ENCODE peak calls at places on chromosomes 7 and 10, in seven cellular contexts. T is NB4; P is cardiac muscle cell; J is epithelial cell of esophagus; H is CD8-positive, alpha-beta T cell; N is fibroblast of mammary gland; M is foreskin fibroblast. Z is an unnamed sample.
A peak's percentile ranks its signal among the peaks of the same experiment; 100 is the strongest.

GRCh38 chr10:20870839-20871238 is 26.3 kb downstream of the NEBL start:
- DNase-seq in T (no peak), P (no peak), J (no peak), H (no peak), N (peak; percentile 68), M (peak; percentile 12), Z (no peak)

GRCh38 chr7:150335101-150335773 is 6.2 kb downstream of the RARRES2 start:
- DNase-seq in T (no peak), P (peak; percentile 90), J (no peak), H (no peak), N (peak; percentile 66), M (no peak), Z (no peak)

GRCh38 chr7:131521651-131522163 is 34.7 kb downstream of the PODXL start:
- DNase-seq in T (no peak), P (no peak), J (peak; percentile 29), H (no peak), N (no peak), M (no peak), Z (no peak)

GRCh38 chr7:5681423-5681822 is 100.0 kb downstream of the RNF216 start:
- DNase-seq in T (peak; percentile 25), P (no peak), J (no peak), H (no peak), N (no peak), M (no peak), Z (no peak)

GRCh38 chr10:133359972-133360610 is 2.3 kb upstream of the FUOM start:
- DNase-seq in T (no peak), P (no peak), J (no peak), H (no peak), N (no peak), M (no peak), Z (peak; percentile 72)

GRCh38 chr7:90595801-90596683 is at the start of gene CDK14:
- DNase-seq in T (peak; percentile 96), P (peak; percentile 82), J (peak; percentile 77), H (peak; percentile 8), N (peak; percentile 55), M (peak; percentile 63), Z (no peak)

GRCh38 chr7:97844036-97844435 is 28.2 kb downstream of the ASNS start:
- DNase-seq in T (peak; percentile 32), P (no peak), J (no peak), H (no peak), N (peak; percentile 24), M (no peak), Z (no peak)

GRCh38 chr10:4234661-4235060 is 449.7 kb upstream of the KLF6 start:
- DNase-seq in T (peak; percentile 94), P (peak; percentile 68), J (no peak), H (peak; percentile 35), N (no peak), M (no peak), Z (no peak)

GRCh38 chr10:132881186-132881920 is 61.0 kb downstream of the CFAP46 start:
- DNase-seq in T (no peak), P (no peak), J (no peak), H (no peak), N (no peak), M (no peak), Z (no peak)

GRCh38 chr10:49418328-49418727 is 22.4 kb upstream of the DRGX start:
- DNase-seq in T (no peak), P (no peak), J (no peak), H (no peak), N (no peak), M (no peak), Z (no peak)
- H3K4me3 ChIP-seq in T (no peak overlapping the region), P (no peak overlapping the region), J (no peak overlapping the region), H (no peak overlapping the region), N (no peak overlapping the region), M (no peak overlapping the region), Z (no peak overlapping the region)

GRCh38 chr10:76309744-76310441 is 878.5 kb downstream of the LRMDA start:
- DNase-seq in T (no peak), P (peak; percentile 28), J (no peak), H (no peak), N (peak; percentile 25), M (no peak), Z (no peak)

GRCh38 chr10:76308946-76309529 is 877.6 kb downstream of the LRMDA start:
- DNase-seq in T (no peak), P (no peak), J (no peak), H (no peak), N (no peak), M (no peak), Z (no peak)

GRCh38 chr10:76315240-76315639 is 883.8 kb downstream of the LRMDA start:
- DNase-seq in T (no peak), P (no peak), J (no peak), H (no peak), N (no peak), M (no peak), Z (no peak)

GRCh38 chr10:76310681-76311080 is 879.3 kb downstream of the LRMDA start:
- DNase-seq in T (no peak), P (no peak), J (no peak), H (no peak), N (no peak), M (no peak), Z (no peak)

DNA sequence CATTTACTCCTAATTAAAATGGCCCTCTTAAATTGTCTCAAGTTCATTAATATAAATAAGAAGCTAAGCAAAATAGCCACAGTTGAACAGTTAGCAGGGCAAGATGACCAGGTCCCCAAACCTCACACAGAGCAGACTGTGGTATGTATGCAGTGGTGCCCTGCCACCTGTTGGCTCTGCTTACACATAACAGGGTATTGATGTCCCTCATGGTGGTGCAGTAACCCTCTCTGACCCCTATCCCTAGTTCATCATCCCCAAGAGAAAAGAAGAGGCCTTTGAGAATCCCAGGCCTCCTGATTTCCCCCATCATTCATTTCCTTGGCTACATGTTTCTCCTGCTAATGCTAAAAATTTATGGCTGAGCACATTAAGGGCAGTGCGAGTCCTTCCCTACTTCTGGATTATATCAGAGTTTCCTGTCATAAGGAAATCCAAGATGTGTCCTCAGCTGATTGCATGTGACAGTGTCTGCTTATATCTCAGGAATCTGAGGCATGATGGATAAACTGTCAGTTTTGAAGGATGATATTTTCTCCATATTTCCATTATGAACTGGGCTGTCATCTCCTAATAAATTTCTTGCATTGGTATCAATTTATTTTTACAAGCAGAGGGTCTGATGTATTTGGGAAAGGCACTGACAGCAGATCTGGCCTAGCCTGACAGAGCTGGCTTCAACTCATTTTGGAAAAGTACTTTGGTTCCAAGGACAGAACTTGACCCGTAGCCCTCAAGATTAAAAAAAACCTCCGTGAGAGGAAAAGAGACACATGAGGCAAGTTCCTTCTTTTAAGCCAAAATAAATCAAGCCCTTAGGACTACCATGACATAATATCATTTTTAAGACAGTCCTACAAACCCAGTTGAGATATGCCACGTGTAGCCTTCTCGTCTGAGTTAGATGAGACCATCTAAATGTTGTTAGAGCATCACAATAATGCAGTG is 880.6 kb downstream of the LRMDA start:
- DNase-seq in T (peak; percentile 62), P (peak; percentile 34), J (peak; percentile 49), H (no peak), N (peak; percentile 45), M (no peak), Z (no peak)
- TF ChIP-seq CTCF in T (peak; percentile 59), P (peak; percentile 36), J (peak; percentile 65), H (no peak), N (peak; percentile 52), M (peak; percentile 31), Z (peak; percentile 82)

DNA sequence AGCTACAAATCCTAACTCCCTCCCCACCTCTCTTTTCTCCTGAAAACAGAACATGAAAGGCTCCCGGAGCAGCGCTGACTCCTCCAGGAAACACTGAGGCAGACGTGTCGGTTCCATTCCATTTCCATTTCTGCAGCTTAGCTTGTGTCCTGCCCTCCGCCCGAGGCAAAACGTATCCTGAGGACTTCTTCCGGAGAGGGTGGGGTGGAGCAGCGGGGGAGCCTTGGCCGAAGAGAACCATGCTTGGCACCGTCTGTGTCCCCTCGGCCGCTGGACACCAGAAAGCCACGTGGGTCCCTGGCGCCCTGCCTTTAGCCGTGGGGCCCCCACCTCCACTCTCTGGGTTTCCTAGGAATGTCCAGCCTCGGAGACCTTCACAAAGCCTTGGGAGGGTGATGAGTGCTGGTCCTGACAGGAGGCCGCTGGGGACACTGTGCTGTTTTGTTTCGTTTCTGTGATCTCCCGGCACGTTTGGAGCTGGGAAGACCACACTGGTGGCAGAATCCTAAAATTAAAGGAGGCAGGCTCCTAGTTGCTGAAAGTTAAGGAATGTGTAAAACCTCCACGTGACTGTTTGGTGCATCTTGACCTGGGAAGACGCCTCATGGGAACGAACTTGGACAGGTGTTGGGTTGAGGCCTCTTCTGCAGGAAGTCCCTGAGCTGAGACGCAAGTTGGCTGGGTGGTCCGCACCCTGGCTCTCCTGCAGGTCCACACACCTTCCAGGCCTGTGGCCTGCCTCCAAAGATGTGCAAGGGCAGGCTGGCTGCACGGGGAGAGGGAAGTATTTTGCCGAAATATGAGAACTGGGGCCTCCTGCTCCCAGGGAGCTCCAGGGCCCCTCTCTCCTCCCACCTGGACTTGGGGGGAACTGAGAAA is 30.4 kb downstream of the PFKFB3 start:
- DNase-seq in T (no peak), P (no peak), J (no peak), H (no peak), N (no peak), M (no peak), Z (no peak)
- H3K4me3 ChIP-seq in T (no peak overlapping the region), P (no peak overlapping the region), J (no peak overlapping the region), H (no peak overlapping the region), N (no peak overlapping the region), M (no peak overlapping the region), Z (no peak overlapping the region)

DNA sequence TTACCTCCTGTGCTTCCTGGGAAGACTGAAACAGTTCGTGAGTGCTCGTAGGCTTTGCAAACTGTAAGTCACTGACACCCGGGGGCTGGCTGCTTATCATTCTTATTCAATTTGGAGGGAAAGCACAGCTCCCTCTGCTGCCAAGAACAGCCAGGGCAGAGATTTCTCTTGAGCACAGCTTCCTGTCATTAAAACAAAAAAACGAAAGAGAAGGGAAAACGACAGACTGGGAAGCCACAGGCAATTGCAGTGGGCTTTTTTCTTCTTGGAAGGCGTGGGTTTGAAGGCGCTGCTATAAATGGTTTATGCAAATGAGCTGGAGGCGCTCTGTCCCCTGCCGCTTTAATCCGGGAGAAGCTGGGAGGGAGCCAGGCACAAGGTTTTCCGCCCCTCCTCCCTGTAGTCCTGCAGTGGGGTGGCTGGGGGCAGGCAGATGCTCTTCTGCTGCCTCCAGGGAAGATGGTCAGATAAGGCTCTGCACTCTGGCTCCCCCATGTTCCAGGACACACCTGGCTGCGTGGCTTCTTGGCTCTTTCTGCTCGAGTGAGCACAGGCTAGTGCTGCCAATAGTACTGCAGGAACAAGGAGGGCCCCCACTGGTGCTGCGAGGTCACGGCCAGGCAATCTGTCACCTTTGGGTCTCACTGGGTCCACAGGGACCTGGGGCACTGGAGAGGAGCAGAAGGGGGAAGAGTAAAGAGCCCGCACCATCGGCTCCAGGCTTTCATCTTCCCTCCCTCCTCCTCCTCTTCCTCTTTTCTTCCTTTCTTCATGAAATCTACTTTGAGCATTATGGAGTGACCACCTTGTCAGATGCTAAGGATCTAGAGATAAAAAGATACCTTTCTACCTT is 49.5 kb downstream of the NEURL1 start:
- DNase-seq in T (peak; percentile 51), P (peak; percentile 67), J (peak; percentile 34), H (peak; percentile 19), N (peak; percentile 52), M (peak; percentile 23), Z (no peak)
- TF ChIP-seq CTCF in T (peak; percentile 57), P (peak; percentile 62), J (peak; percentile 44), H (peak; percentile 38), N (peak; percentile 56), M (peak; percentile 73), Z (peak; percentile 53)

GRCh38 chr7:7539152-7539551 is 3.5 kb upstream of the COL28A1 start:
- DNase-seq in T (no peak), P (no peak), J (no peak), H (no peak), N (no peak), M (no peak), Z (no peak)
- H3K4me3 ChIP-seq in T (no peak overlapping the region), P (no peak overlapping the region), J (no peak overlapping the region), H (no peak overlapping the region), N (no peak overlapping the region), M (no peak overlapping the region), Z (no peak overlapping the region)

GRCh38 chr7:116122972-116123595 is 87.3 kb upstream of the TES start:
- DNase-seq in T (peak; percentile 57), P (peak; percentile 72), J (peak; percentile 60), H (no peak), N (peak; percentile 65), M (peak; percentile 24), Z (peak; percentile 10)
- TF ChIP-seq CTCF in T (peak; percentile 78), P (peak; percentile 74), J (peak; percentile 73), H (peak; percentile 40), N (peak; percentile 82), M (peak; percentile 68), Z (peak; percentile 72)

Z was measured in LNCaP clone FGC.